ENCODE peak calls at places on chromosomes 3 and 15, in five cellular contexts. G is fibroblast of mammary gland, W is astrocyte of the cerebellum, J is HL-60, E is kidney epithelial cell. K is an unnamed sample.

GRCh38 chr3:58260261-58260731 is 22.7 kb downstream of the ABHD6 start:
- DNase-seq in E (peak), G (peak), J (no peak), W (peak), K (no peak)

GRCh38 chr3:115913069-115913686 is 289.9 kb downstream of the GAP43 start:
- DNase-seq in W (no peak), E (no peak), J (no peak), G (peak), K (no peak)

GRCh38 chr3:170809021-170809974 is 60.7 kb downstream of the RPL22L1 start:
- DNase-seq in J (no peak), G (peak), E (no peak), W (peak), K (peak)

GRCh38 chr3:136196401-136197158 is 445 bp upstream of the MSL2 start:
- DNase-seq in J (peak), G (peak), W (peak), E (peak), K (peak)

GRCh38 chr15:25501828-25502446 is 63.1 kb upstream of the UBE3A start:
- DNase-seq in E (no peak), G (peak), J (no peak), W (peak), K (peak)

GRCh38 chr15:60070838-60071493 is 66.9 kb downstream of the FOXB1 start:
- DNase-seq in J (no peak), E (no peak), W (peak), G (peak), K (no peak)

GRCh38 chr3:94234177-94234788 is 171.4 kb downstream of the NSUN3 start:
- DNase-seq in W (peak), G (peak), J (no peak), E (no peak), K (no peak)

GRCh38 chr3:50655009-50655830 is 19.5 kb upstream of the DOCK3 start:
- DNase-seq in E (no peak), J (no peak), G (peak), W (no peak), K (no peak)

GRCh38 chr3:145776782-145777408 is 384.1 kb downstream of the PLOD2 start:
- DNase-seq in G (peak), J (peak), W (peak), E (peak), K (peak)

GRCh38 chr3:64685331-64685799 is 2.4 kb downstream of the ADAMTS9 start:
- DNase-seq in E (no peak), G (peak), J (no peak), W (no peak), K (no peak)

GRCh38 chr15:61712124-61712759 is 348.0 kb downstream of the VPS13C start:
- DNase-seq in G (no peak), J (no peak), W (no peak), E (no peak), K (no peak)

GRCh38 chr3:159724627-159725026 is 264.0 kb upstream of the IL12A start:
- DNase-seq in J (no peak), G (peak), E (no peak), W (no peak), K (no peak)

GRCh38 chr3:49924683-49925082 is 4.9 kb downstream of the MON1A start:
- DNase-seq in G (peak), E (no peak), W (no peak), J (no peak), K (no peak)

GRCh38 chr15:56820333-56820732 is 87.0 kb upstream of the ZNF280D start:
- DNase-seq in E (no peak), G (no peak), J (no peak), W (no peak), K (no peak)

GRCh38 chr3:120450261-120450913 is 405 bp downstream of the FSTL1 start:
- DNase-seq in J (no peak), G (no peak), W (no peak), E (no peak), K (no peak)

GRCh38 chr3:137946341-137946973 is 63.5 kb upstream of the CLDN18 start:
- DNase-seq in W (peak), E (peak), G (peak), J (peak), K (peak)

GRCh38 chr15:78910836-78911235 is 34.0 kb downstream of the CTSH start:
- DNase-seq in J (no peak), W (no peak), G (no peak), E (no peak), K (no peak)

GRCh38 chr3:72573051-72573450 is 275.2 kb downstream of the SHQ1 start:
- DNase-seq in J (no peak), W (no peak), G (no peak), E (no peak), K (no peak)

GRCh38 chr3:71087109-71088018 is 496.2 kb downstream of the FOXP1 start:
- DNase-seq in W (no peak), E (no peak), G (peak), J (no peak), K (no peak)

GRCh38 chr3:59678042-59678707 is 628.4 kb upstream of the CFAP20DC start:
- DNase-seq in W (no peak), E (no peak), G (no peak), J (no peak), K (no peak)

GRCh38 chr15:63752075-63752684 is 81.6 kb downstream of the HERC1 start:
- DNase-seq in E (no peak), G (peak), W (peak), J (no peak), K (peak)

GRCh38 chr3:50442940-50443579 is 60.4 kb downstream of the CACNA2D2 start:
- DNase-seq in G (no peak), J (no peak), E (no peak), W (no peak), K (no peak)

GRCh38 chr15:57306305-57306943 is 69.9 kb upstream of the CGNL1 start:
- DNase-seq in G (peak), E (no peak), J (no peak), W (no peak), K (no peak)

GRCh38 chr3:85037203-85037602 is 78.4 kb downstream of the CADM2 start:
- DNase-seq in J (no peak), E (no peak), W (no peak), G (no peak), K (no peak)

GRCh38 chr3:120160050-120160449 is 65.8 kb upstream of the GSK3B start:
- DNase-seq in E (peak), J (peak), G (peak), W (peak), K (peak)

GRCh38 chr15:44394062-44394461 is 33.4 kb upstream of the CTDSPL2 start:
- DNase-seq in E (no peak), J (no peak), G (no peak), W (no peak), K (no peak)

GRCh38 chr3:189899186-189899585 is 221.5 kb downstream of the P3H2 start:
- DNase-seq in W (no peak), J (no peak), E (no peak), G (no peak), K (no peak)

GRCh38 chr3:99633887-99634558 is 4.4 kb upstream of the COL8A1 start:
- DNase-seq in G (no peak), W (no peak), J (no peak), E (peak), K (peak)

GRCh38 chr3:129507181-129507831 is 21.1 kb upstream of the RHO start:
- DNase-seq in W (no peak), G (no peak), E (no peak), J (no peak), K (no peak)

GRCh38 chr3:12158387-12159226 is at the start of gene TIMP4:
- DNase-seq in E (no peak), G (peak), J (no peak), W (no peak), K (no peak)

DNA sequence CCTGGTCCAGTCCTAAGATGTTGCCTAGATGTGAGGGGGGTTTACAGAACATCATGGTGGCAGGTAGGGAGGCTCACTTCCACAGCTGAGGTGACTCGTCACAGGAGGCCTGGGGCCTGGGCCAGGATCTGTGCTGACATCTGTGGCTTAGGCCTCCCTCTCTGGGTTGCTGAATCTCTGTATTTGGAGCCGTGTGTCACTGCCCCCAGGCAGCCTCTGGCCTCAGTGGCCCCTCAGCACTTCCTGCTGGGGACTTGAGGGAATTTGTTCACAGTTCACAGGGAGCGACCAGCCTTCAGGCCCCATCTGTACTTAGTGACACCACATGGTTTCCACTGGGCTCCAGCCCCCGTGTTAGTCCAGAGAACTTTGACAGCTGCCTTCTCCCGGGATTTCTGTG is 41.7 kb upstream of the ADAMTSL3 start:
- DNase-seq in G (no peak), J (no peak), E (no peak), W (no peak), K (no peak)
- H3K4me3 ChIP-seq in G (no peak), J (no peak), E (no peak), W (no peak), K (no peak)

GRCh38 chr3:16355864-16356263 is 90.9 kb downstream of the OXNAD1 start:
- DNase-seq in G (no peak), W (no peak), J (no peak), E (no peak), K (no peak)

GRCh38 chr3:16359331-16359730 is 94.3 kb downstream of the OXNAD1 start:
- DNase-seq in E (no peak), W (no peak), J (peak), G (no peak), K (no peak)

GRCh38 chr3:16357698-16358097 is 92.7 kb downstream of the OXNAD1 start:
- DNase-seq in W (peak), E (no peak), G (no peak), J (no peak), K (no peak)

GRCh38 chr3:16354291-16354690 is 89.3 kb downstream of the OXNAD1 start:
- DNase-seq in J (no peak), E (no peak), G (no peak), W (no peak), K (no peak)

GRCh38 chr3:16357191-16357590 is 92.2 kb downstream of the OXNAD1 start:
- DNase-seq in G (peak), W (no peak), E (no peak), J (no peak), K (no peak)
- TF ChIP-seq CTCF in G (peak), W (peak), E (no peak), J (no peak), K (no peak)

GRCh38 chr15:89775815-89776214 is 317 bp upstream of the MESP2 start:
- DNase-seq in E (no peak), W (no peak), G (no peak), J (no peak), K (no peak)
- H3K4me3 ChIP-seq in E (no peak), W (peak), G (no peak), J (no peak), K (peak)

DNA sequence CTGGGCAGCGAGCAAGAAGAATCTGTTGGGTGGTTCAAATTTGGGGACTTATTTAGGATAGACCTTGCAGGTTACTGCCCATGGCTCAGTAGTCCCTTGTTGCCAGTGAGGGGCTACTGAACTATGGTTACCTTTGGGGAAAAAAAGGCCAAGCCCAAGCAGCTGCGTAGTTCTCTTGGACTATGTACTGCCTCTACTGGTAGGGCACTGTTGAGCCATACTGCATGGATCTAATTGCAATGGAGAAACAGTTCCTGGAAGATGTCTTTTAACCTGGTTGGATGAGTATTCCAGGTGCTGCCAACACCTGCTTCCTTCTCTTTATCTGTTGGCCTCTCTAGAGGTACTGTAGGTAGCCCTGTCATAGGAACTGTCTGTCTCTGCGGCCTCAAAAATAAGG is 671.9 kb upstream of the CBLB start:
- DNase-seq in E (no peak), J (no peak), W (no peak), G (no peak), K (no peak)
- TF ChIP-seq CTCF in E (no peak), J (no peak), W (no peak), G (no peak), K (peak)

GRCh38 chr3:197174927-197175326 is 123.5 kb downstream of the DLG1 start:
- DNase-seq in G (no peak), J (no peak), E (no peak), W (no peak), K (no peak)
- H3K4me3 ChIP-seq in G (no peak), J (no peak), E (no peak), W (no peak), K (no peak)

GRCh38 chr3:143241556-143241955 is 122.0 kb downstream of the CHST2 start:
- DNase-seq in G (peak), W (peak), E (no peak), J (no peak), K (no peak)

GRCh38 chr3:143242691-143243090 is 123.1 kb downstream of the CHST2 start:
- DNase-seq in W (no peak), G (no peak), E (no peak), J (no peak), K (no peak)

GRCh38 chr3:143239026-143239425 is 119.5 kb downstream of the CHST2 start:
- DNase-seq in G (no peak), E (no peak), W (no peak), J (no peak), K (no peak)

GRCh38 chr3:143242101-143242500 is 122.5 kb downstream of the CHST2 start:
- DNase-seq in J (no peak), G (no peak), W (no peak), E (no peak), K (no peak)

DNA sequence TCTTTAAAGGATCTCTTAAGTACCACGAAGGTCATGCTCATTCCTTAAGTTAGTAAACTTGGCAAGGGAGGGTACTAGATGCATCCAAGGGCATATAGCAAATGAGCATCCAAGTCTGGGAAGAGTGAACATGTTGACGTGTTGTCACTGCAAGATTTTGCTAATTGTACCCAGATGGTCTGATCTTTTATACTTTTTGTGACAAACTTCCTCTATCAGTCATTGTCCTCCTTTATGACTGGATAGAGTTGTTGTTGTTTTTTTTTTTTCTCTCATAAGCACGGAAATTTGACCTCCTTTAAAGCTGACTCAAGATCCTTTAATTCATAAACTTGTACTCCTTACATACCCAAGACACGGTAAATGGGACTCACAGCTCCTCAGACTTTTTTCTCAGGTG is 121.3 kb downstream of the CHST2 start:
- DNase-seq in E (no peak), J (no peak), G (peak), W (no peak), K (no peak)
- TF ChIP-seq CTCF in E (no peak), J (no peak), G (no peak), W (no peak), K (no peak)

DNA sequence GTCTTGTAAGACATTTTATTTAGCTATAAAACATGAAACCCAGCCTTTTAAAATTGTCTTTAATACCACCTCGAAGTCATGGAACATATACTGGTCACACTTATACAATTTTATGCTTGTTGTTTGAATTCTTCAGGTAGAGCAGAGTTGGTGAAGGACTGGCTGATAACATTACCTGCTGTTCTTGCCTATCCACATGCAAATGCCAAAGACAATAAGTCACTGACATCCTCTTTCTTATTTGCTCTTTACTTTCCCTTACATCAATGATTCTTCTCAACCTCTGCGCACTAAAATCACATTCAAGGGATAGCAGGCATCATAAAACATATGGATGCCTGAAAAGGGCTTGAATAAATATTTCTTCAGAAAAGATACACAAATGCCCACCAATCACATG is 392.5 kb upstream of the ATP11B start:
- DNase-seq in W (no peak), G (no peak), J (no peak), E (no peak), K (no peak)
- H3K4me3 ChIP-seq in W (no peak), G (no peak), J (no peak), E (no peak), K (no peak)